ENCODE peak calls at places on chromosomes 13 and 19, in nine cellular contexts. S is MCF 10A, Y is EL, P is tibial nerve, J is lower lobe of right lung, G is hippocampal formation, Q is AG08396, W is cortex of kidney, F is heart right ventricle. B is an unnamed sample.

GRCh38 chr13:32265726-32266125 is 49.4 kb downstream of the ZAR1L start:
- DNase-seq in S (no peak), Y (no peak), P (no peak), J (no peak), G (no peak), Q (no peak), W (no peak), F (no peak), B (no peak)

GRCh38 chr19:47123406-47123805 is 7.2 kb upstream of the SAE1 start:
- DNase-seq in S (no peak), Y (no peak), P (no peak), J (no peak), G (no peak), Q (no peak), W (no peak), F (no peak), B (no peak)

GRCh38 chr13:29482504-29482903 is 113.0 kb downstream of the SLC7A1 start:
- DNase-seq in S (no peak), Y (no peak), P (no peak), J (no peak), G (no peak), Q (no peak), W (no peak), F (no peak), B (no peak)

GRCh38 chr19:38989066-38989605 is 13.6 kb upstream of the FBXO17 start:
- DNase-seq in S (no peak), Y (peak), P (no peak), J (no peak), G (no peak), Q (no peak), W (no peak), F (no peak), B (peak)

GRCh38 chr19:55647732-55648656 is at the start of gene CCDC106:
- DNase-seq in S (no peak), Y (peak), P (peak), J (peak), G (peak), Q (peak), W (no peak), F (peak), B (peak)

GRCh38 chr19:33814181-33815165 is 17.8 kb downstream of the KCTD15 start:
- DNase-seq in S (no peak), Y (no peak), P (no peak), J (peak), G (no peak), Q (no peak), W (no peak), F (no peak), B (no peak)

GRCh38 chr13:35163674-35164073 is 221.6 kb downstream of the NBEA start:
- DNase-seq in S (no peak), Y (no peak), P (no peak), J (no peak), G (no peak), Q (no peak), W (no peak), F (no peak), B (no peak)

GRCh38 chr19:50314724-50315700 is 14.2 kb downstream of the KCNC3 start:
- DNase-seq in S (no peak), Y (no peak), P (no peak), J (no peak), G (no peak), Q (no peak), W (no peak), F (no peak), B (no peak)

B was measured in HTR-8/SVneo.